ENCODE peak calls at places on chromosomes 11 and 22, in ten cellular contexts. One of them, this sample, is unnamed.

GRCh38 chr11:3109921-3110706 is 52.9 kb upstream of the CARS1 start:
- DNase-seq in lower leg skin: no peak
- DNase-seq in AG10803: peak
- DNase-seq in Caco-2: peak
- DNase-seq in cardiac fibroblast: peak
- DNase-seq in AG09309: no peak
- DNase-seq in heart right ventricle: no peak
- DNase-seq in brain microvascular endothelial cell: no peak
- DNase-seq in mammary epithelial cell: peak
- DNase-seq in Panc1: no peak
- DNase-seq in this sample: no peak

GRCh38 chr11:17423533-17424310 is 35.3 kb upstream of the KCNJ11 start:
- DNase-seq in AG10803: no peak
- DNase-seq in Panc1: no peak
- DNase-seq in Caco-2: peak
- DNase-seq in mammary epithelial cell: no peak
- DNase-seq in brain microvascular endothelial cell: no peak
- DNase-seq in lower leg skin: no peak
- DNase-seq in AG09309: no peak
- DNase-seq in cardiac fibroblast: no peak
- DNase-seq in heart right ventricle: no peak
- DNase-seq in this sample: no peak

GRCh38 chr11:120525285-120526085 is 13.9 kb downstream of the GRIK4 start:
- DNase-seq in Panc1: no peak
- DNase-seq in mammary epithelial cell: no peak
- DNase-seq in heart right ventricle: no peak
- DNase-seq in AG09309: no peak
- DNase-seq in brain microvascular endothelial cell: no peak
- DNase-seq in cardiac fibroblast: no peak
- DNase-seq in Caco-2: peak
- DNase-seq in AG10803: no peak
- DNase-seq in lower leg skin: no peak
- DNase-seq in this sample: peak

GRCh38 chr11:28461846-28462245 is 353.7 kb downstream of the METTL15 start:
- DNase-seq in Caco-2: no peak
- DNase-seq in Panc1: no peak
- DNase-seq in cardiac fibroblast: peak
- DNase-seq in heart right ventricle: no peak
- DNase-seq in AG10803: no peak
- DNase-seq in AG09309: no peak
- DNase-seq in lower leg skin: no peak
- DNase-seq in brain microvascular endothelial cell: no peak
- DNase-seq in mammary epithelial cell: no peak
- DNase-seq in this sample: no peak

GRCh38 chr11:35330924-35331323 is 88.4 kb downstream of the SLC1A2 start:
- DNase-seq in brain microvascular endothelial cell: no peak
- DNase-seq in mammary epithelial cell: no peak
- DNase-seq in Caco-2: no peak
- DNase-seq in cardiac fibroblast: no peak
- DNase-seq in AG10803: no peak
- DNase-seq in lower leg skin: no peak
- DNase-seq in Panc1: no peak
- DNase-seq in AG09309: no peak
- DNase-seq in heart right ventricle: no peak
- DNase-seq in this sample: no peak

GRCh38 chr22:50184004-50184461 is 1.7 kb upstream of the TRABD start:
- DNase-seq in mammary epithelial cell: no peak
- DNase-seq in brain microvascular endothelial cell: no peak
- DNase-seq in heart right ventricle: peak
- DNase-seq in AG10803: peak
- DNase-seq in Panc1: no peak
- DNase-seq in AG09309: no peak
- DNase-seq in Caco-2: no peak
- DNase-seq in lower leg skin: no peak
- DNase-seq in cardiac fibroblast: peak
- DNase-seq in this sample: no peak

GRCh38 chr22:48098243-48098935 is 1335.9 kb downstream of the TBC1D22A start:
- DNase-seq in Panc1: no peak
- DNase-seq in AG10803: no peak
- DNase-seq in AG09309: no peak
- DNase-seq in brain microvascular endothelial cell: no peak
- DNase-seq in cardiac fibroblast: no peak
- DNase-seq in lower leg skin: no peak
- DNase-seq in Caco-2: no peak
- DNase-seq in heart right ventricle: no peak
- DNase-seq in mammary epithelial cell: no peak
- DNase-seq in this sample: no peak

GRCh38 chr11:114775849-114776621 is 97.7 kb downstream of the NXPE2 start:
- DNase-seq in AG10803: no peak
- DNase-seq in cardiac fibroblast: no peak
- DNase-seq in heart right ventricle: peak
- DNase-seq in Panc1: no peak
- DNase-seq in AG09309: no peak
- DNase-seq in brain microvascular endothelial cell: no peak
- DNase-seq in Caco-2: no peak
- DNase-seq in mammary epithelial cell: no peak
- DNase-seq in lower leg skin: no peak
- DNase-seq in this sample: no peak

GRCh38 chr11:35859311-35859710 is 84.6 kb upstream of the LDLRAD3 start:
- DNase-seq in AG09309: no peak
- DNase-seq in cardiac fibroblast: peak
- DNase-seq in lower leg skin: no peak
- DNase-seq in AG10803: no peak
- DNase-seq in brain microvascular endothelial cell: peak
- DNase-seq in Caco-2: no peak
- DNase-seq in Panc1: no peak
- DNase-seq in mammary epithelial cell: peak
- DNase-seq in heart right ventricle: no peak
- DNase-seq in this sample: no peak

GRCh38 chr22:35089139-35089538 is 23.2 kb downstream of the ISX start:
- DNase-seq in AG10803: no peak
- DNase-seq in AG09309: no peak
- DNase-seq in brain microvascular endothelial cell: no peak
- DNase-seq in Caco-2: no peak
- DNase-seq in mammary epithelial cell: no peak
- DNase-seq in heart right ventricle: no peak
- DNase-seq in lower leg skin: no peak
- DNase-seq in Panc1: no peak
- DNase-seq in cardiac fibroblast: no peak
- DNase-seq in this sample: no peak

GRCh38 chr11:34158661-34159060 is 53.2 kb downstream of the NAT10 start:
- DNase-seq in lower leg skin: no peak
- DNase-seq in brain microvascular endothelial cell: no peak
- DNase-seq in Panc1: no peak
- DNase-seq in cardiac fibroblast: no peak
- DNase-seq in mammary epithelial cell: no peak
- DNase-seq in AG10803: no peak
- DNase-seq in AG09309: no peak
- DNase-seq in heart right ventricle: no peak
- DNase-seq in Caco-2: no peak
- DNase-seq in this sample: no peak

DNA sequence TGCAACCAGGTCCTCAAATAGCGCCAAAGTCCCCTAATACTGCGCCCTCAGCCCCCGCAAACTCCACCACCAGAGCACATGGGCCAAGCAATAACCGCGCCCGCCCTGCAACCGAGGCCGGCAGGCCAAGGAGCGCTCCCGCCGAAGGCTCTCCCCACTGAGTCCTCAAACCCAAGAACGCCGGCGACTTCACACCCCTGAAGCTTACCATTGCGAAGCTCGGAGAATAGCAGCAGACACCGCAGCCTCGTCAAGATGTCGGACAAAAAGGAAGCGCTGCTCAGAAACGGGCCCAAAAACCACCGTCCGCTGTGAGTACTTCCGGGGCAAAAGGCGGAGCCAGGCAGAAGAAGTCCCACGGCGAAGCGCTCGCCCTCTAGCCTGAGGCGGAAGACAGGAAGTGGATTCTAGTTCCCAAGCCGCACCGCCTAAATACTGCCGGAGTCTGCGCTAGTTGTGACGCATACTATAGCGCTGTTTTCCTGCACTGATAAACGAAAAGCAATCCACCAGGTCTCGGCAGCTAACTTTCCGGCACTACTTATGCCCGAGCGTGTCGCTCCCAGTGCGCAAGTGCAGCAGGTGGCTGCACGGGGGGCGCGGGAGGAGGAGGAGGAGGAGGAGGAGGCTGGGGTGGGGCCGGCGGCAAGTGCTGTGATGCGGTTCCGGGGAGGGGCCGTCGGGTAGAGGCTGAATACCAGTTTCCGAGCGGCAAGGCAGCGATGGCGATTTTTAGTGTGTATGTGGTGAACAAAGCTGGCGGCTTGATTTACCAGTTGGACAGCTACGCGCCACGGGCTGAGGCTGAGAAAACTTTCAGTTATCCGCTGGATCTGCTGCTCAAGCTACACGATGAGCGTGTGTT is at the start of the genes RPS25 and TRAPPC4:
- DNase-seq in Caco-2: peak
- DNase-seq in AG09309: peak
- DNase-seq in heart right ventricle: peak
- DNase-seq in lower leg skin: peak
- DNase-seq in Panc1: peak
- DNase-seq in brain microvascular endothelial cell: peak
- DNase-seq in cardiac fibroblast: peak
- DNase-seq in mammary epithelial cell: peak
- DNase-seq in AG10803: peak
- DNase-seq in this sample: peak
- TF ChIP-seq CTCF in Caco-2: no peak
- TF ChIP-seq CTCF in AG09309: no peak
- TF ChIP-seq CTCF in heart right ventricle: no peak
- TF ChIP-seq CTCF in lower leg skin: no peak
- TF ChIP-seq CTCF in Panc1: no peak
- TF ChIP-seq CTCF in brain microvascular endothelial cell: no peak
- TF ChIP-seq CTCF in cardiac fibroblast: no peak
- TF ChIP-seq CTCF in mammary epithelial cell: no peak
- TF ChIP-seq CTCF in AG10803: no peak
- TF ChIP-seq CTCF in this sample: peak

GRCh38 chr22:19265779-19266178 is 25.7 kb downstream of the CLTCL1 start:
- DNase-seq in heart right ventricle: no peak
- DNase-seq in mammary epithelial cell: no peak
- DNase-seq in Panc1: no peak
- DNase-seq in AG10803: no peak
- DNase-seq in AG09309: no peak
- DNase-seq in Caco-2: no peak
- DNase-seq in lower leg skin: no peak
- DNase-seq in cardiac fibroblast: no peak
- DNase-seq in brain microvascular endothelial cell: no peak
- DNase-seq in this sample: no peak

GRCh38 chr22:19258371-19258770 is 33.1 kb downstream of the CLTCL1 start:
- DNase-seq in lower leg skin: no peak
- DNase-seq in Panc1: no peak
- DNase-seq in heart right ventricle: no peak
- DNase-seq in Caco-2: no peak
- DNase-seq in cardiac fibroblast: no peak
- DNase-seq in AG10803: no peak
- DNase-seq in AG09309: no peak
- DNase-seq in brain microvascular endothelial cell: no peak
- DNase-seq in mammary epithelial cell: no peak
- DNase-seq in this sample: no peak

GRCh38 chr22:19260804-19261203 is 30.7 kb downstream of the CLTCL1 start:
- DNase-seq in lower leg skin: no peak
- DNase-seq in Caco-2: no peak
- DNase-seq in AG10803: no peak
- DNase-seq in brain microvascular endothelial cell: no peak
- DNase-seq in cardiac fibroblast: no peak
- DNase-seq in AG09309: no peak
- DNase-seq in mammary epithelial cell: no peak
- DNase-seq in heart right ventricle: no peak
- DNase-seq in Panc1: no peak
- DNase-seq in this sample: no peak

GRCh38 chr22:19260194-19260593 is 31.3 kb downstream of the CLTCL1 start:
- DNase-seq in AG10803: no peak
- DNase-seq in lower leg skin: no peak
- DNase-seq in mammary epithelial cell: no peak
- DNase-seq in Panc1: no peak
- DNase-seq in AG09309: no peak
- DNase-seq in brain microvascular endothelial cell: no peak
- DNase-seq in cardiac fibroblast: no peak
- DNase-seq in Caco-2: no peak
- DNase-seq in heart right ventricle: no peak
- DNase-seq in this sample: no peak
- H3K4me3 ChIP-seq in AG10803: no peak
- H3K4me3 ChIP-seq in lower leg skin: no peak
- H3K4me3 ChIP-seq in mammary epithelial cell: no peak
- H3K4me3 ChIP-seq in Panc1: peak
- H3K4me3 ChIP-seq in AG09309: no peak
- H3K4me3 ChIP-seq in brain microvascular endothelial cell: no peak
- H3K4me3 ChIP-seq in cardiac fibroblast: no peak
- H3K4me3 ChIP-seq in Caco-2: no peak
- H3K4me3 ChIP-seq in heart right ventricle: peak
- H3K4me3 ChIP-seq in this sample: no peak

DNA sequence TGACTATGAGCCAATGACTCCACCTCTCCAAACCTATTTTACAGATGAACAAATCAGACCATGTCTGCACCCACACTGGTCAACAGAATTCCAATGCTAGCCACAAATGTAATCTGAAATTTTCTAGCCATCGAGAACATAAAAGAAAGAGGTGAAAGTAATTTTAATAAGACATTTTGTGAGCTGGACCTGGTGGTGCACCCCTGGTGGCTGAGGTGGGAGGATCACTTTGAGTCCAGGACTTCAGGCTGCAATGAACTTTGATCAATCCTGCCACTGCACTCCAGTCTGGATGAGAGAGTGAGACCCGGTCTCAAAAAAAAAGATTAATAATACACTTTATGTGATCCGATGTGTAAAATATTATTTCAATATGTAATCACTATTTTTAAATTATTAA is 9.4 kb upstream of the RNF185 start:
- DNase-seq in heart right ventricle: no peak
- DNase-seq in brain microvascular endothelial cell: no peak
- DNase-seq in Panc1: no peak
- DNase-seq in AG09309: no peak
- DNase-seq in Caco-2: peak
- DNase-seq in mammary epithelial cell: no peak
- DNase-seq in cardiac fibroblast: no peak
- DNase-seq in lower leg skin: no peak
- DNase-seq in AG10803: no peak
- DNase-seq in this sample: no peak
- TF ChIP-seq CTCF in heart right ventricle: no peak
- TF ChIP-seq CTCF in brain microvascular endothelial cell: peak
- TF ChIP-seq CTCF in Panc1: no peak
- TF ChIP-seq CTCF in AG09309: peak
- TF ChIP-seq CTCF in Caco-2: peak
- TF ChIP-seq CTCF in mammary epithelial cell: peak
- TF ChIP-seq CTCF in cardiac fibroblast: peak
- TF ChIP-seq CTCF in lower leg skin: no peak
- TF ChIP-seq CTCF in AG10803: peak
- TF ChIP-seq CTCF in this sample: peak

DNA sequence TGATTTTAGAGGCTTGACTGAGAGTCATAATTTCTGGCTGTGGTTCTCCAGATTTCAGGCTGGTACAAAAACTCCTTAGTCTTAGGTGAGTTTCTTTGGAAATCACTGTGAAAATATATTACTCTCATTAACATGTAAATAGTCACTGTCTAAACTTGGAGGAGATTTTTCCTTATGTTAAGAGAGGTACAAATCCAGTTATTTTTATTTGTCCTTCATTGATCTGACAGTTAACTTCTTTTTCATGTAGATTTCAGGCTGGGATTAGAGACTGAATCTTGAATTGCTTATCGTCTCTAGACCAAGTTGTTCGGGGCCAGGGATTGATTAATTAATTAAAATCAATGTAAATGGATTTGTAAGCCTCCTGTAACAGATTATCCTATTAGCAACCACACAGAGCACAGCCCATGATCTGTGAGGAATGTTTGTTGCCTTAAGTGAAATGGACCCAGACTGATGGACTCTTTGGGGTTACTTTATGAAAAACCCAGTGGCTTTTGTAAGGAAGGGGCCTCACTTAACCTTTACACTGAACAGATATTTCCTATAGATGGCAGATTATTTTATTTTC is 21.1 kb downstream of the TEAD1 start:
- DNase-seq in Caco-2: no peak
- DNase-seq in AG10803: no peak
- DNase-seq in lower leg skin: no peak
- DNase-seq in cardiac fibroblast: no peak
- DNase-seq in heart right ventricle: no peak
- DNase-seq in AG09309: no peak
- DNase-seq in mammary epithelial cell: no peak
- DNase-seq in Panc1: no peak
- DNase-seq in brain microvascular endothelial cell: no peak
- DNase-seq in this sample: no peak
- H3K4me3 ChIP-seq in Caco-2: no peak
- H3K4me3 ChIP-seq in AG10803: no peak
- H3K4me3 ChIP-seq in lower leg skin: no peak
- H3K4me3 ChIP-seq in cardiac fibroblast: no peak
- H3K4me3 ChIP-seq in heart right ventricle: no peak
- H3K4me3 ChIP-seq in AG09309: no peak
- H3K4me3 ChIP-seq in mammary epithelial cell: no peak
- H3K4me3 ChIP-seq in Panc1: no peak
- H3K4me3 ChIP-seq in brain microvascular endothelial cell: no peak
- H3K4me3 ChIP-seq in this sample: no peak

This sample was measured in LNCaP clone FGC.